ENCODE peak calls at places on chromosomes 11 and 22, in six cellular contexts. C is MCF 10A; Z is CD8-positive, alpha-beta memory T cell; O is CD8-positive, alpha-beta T cell; H is cerebellar cortex; W is GM23338. G is an unnamed sample.

GRCh38 chr11:46075928-46076327 is 45.3 kb downstream of the PHF21A start:
- DNase-seq in C (no peak), Z (no peak), O (no peak), H (no peak), W (peak), G (no peak)

GRCh38 chr22:24096401-24097115 is 84.7 kb upstream of the SUSD2 start:
- DNase-seq in C (no peak), Z (no peak), O (no peak), H (no peak), W (no peak), G (no peak)

GRCh38 chr11:69166186-69167115 is 10.7 kb downstream of the SMIM38 start:
- DNase-seq in C (peak), Z (peak), O (no peak), H (peak), W (peak), G (no peak)

GRCh38 chr22:25085930-25086901 is 113.4 kb upstream of the CRYBB3 start:
- DNase-seq in C (no peak), Z (no peak), O (no peak), H (no peak), W (no peak), G (no peak)

GRCh38 chr11:46655631-46656030 is 38.3 kb downstream of the ATG13 start:
- DNase-seq in C (no peak), Z (no peak), O (no peak), H (no peak), W (no peak), G (no peak)

GRCh38 chr11:122170815-122171475 is 54.9 kb upstream of the BLID start:
- DNase-seq in C (peak), Z (no peak), O (no peak), H (no peak), W (no peak), G (no peak)

GRCh38 chr11:103125462-103125861 is 16.2 kb downstream of the DYNC2H1 start:
- DNase-seq in C (no peak), Z (no peak), O (no peak), H (no peak), W (no peak), G (no peak)

GRCh38 chr11:57727185-57727584 is 14.1 kb upstream of the SELENOH start:
- DNase-seq in C (no peak), Z (no peak), O (no peak), H (no peak), W (no peak), G (no peak)

GRCh38 chr22:39731881-39732555 is 161.5 kb downstream of the CACNA1I start:
- DNase-seq in C (no peak), Z (no peak), O (no peak), H (no peak), W (peak), G (no peak)

GRCh38 chr11:30143098-30143705 is 87.6 kb upstream of the FSHB start:
- DNase-seq in C (peak), Z (no peak), O (no peak), H (peak), W (peak), G (no peak)

GRCh38 chr11:87454246-87454645 is 416.5 kb downstream of the TMEM135 start:
- DNase-seq in C (peak), Z (no peak), O (no peak), H (no peak), W (no peak), G (no peak)

GRCh38 chr11:3077174-3077839 is 20.1 kb upstream of the CARS1 start:
- DNase-seq in C (no peak), Z (no peak), O (no peak), H (no peak), W (no peak), G (no peak)

GRCh38 chr11:2390871-2391662 is 9.5 kb upstream of the TSSC4 start:
- DNase-seq in C (no peak), Z (no peak), O (no peak), H (no peak), W (no peak), G (no peak)

GRCh38 chr11:128324051-128324481 is 263.3 kb downstream of the ETS1 start:
- DNase-seq in C (no peak), Z (peak), O (peak), H (no peak), W (no peak), G (peak)

GRCh38 chr11:67646535-67647336 is 3.8 kb downstream of the ACY3 start:
- DNase-seq in C (no peak), Z (peak), O (peak), H (no peak), W (no peak), G (peak)

GRCh38 chr11:93895106-93895862 is 44.9 kb upstream of the VSTM5 start:
- DNase-seq in C (peak), Z (no peak), O (no peak), H (peak), W (peak), G (no peak)

GRCh38 chr11:17736921-17737817 is 2.6 kb downstream of the KCNC1 start:
- DNase-seq in C (no peak), Z (peak), O (no peak), H (peak), W (no peak), G (no peak)

GRCh38 chr11:14125529-14125928 is 163.0 kb downstream of the SPON1 start:
- DNase-seq in C (peak), Z (no peak), O (no peak), H (no peak), W (no peak), G (no peak)

GRCh38 chr11:78040691-78041379 is 17.8 kb upstream of the KCTD14 start:
- DNase-seq in C (peak), Z (no peak), O (no peak), H (no peak), W (peak), G (no peak)

GRCh38 chr11:13386567-13386966 is 76.5 kb downstream of the BTBD10 start:
- DNase-seq in C (no peak), Z (no peak), O (no peak), H (no peak), W (no peak), G (no peak)

GRCh38 chr11:3942956-3943497 is 87.6 kb downstream of the STIM1 start:
- DNase-seq in C (peak), Z (no peak), O (no peak), H (no peak), W (no peak), G (no peak)

GRCh38 chr11:108628812-108629211 is 35.2 kb upstream of the EXPH5 start:
- DNase-seq in C (no peak), Z (no peak), O (no peak), H (no peak), W (no peak), G (no peak)

GRCh38 chr11:129115652-129116585 is 76.2 kb downstream of the ARHGAP32 start:
- DNase-seq in C (peak), Z (no peak), O (no peak), H (no peak), W (no peak), G (no peak)

GRCh38 chr11:72223615-72224586 is 666 bp upstream of the INPPL1 start:
- DNase-seq in C (peak), Z (peak), O (peak), H (no peak), W (peak), G (peak)

GRCh38 chr11:96045622-96046456 is 121.9 kb upstream of the MTMR2 start:
- DNase-seq in C (no peak), Z (no peak), O (no peak), H (peak), W (peak), G (no peak)

GRCh38 chr11:326592-326841 is 5.9 kb upstream of the IFITM3 start:
- DNase-seq in C (no peak), Z (no peak), O (no peak), H (no peak), W (no peak), G (no peak)

GRCh38 chr11:117654856-117655255 is 142.2 kb downstream of the DSCAML1 start:
- DNase-seq in C (no peak), Z (no peak), O (no peak), H (no peak), W (no peak), G (no peak)

GRCh38 chr11:93820085-93820710 is 30.2 kb downstream of the VSTM5 start:
- DNase-seq in C (no peak), Z (no peak), O (no peak), H (no peak), W (peak), G (no peak)

GRCh38 chr11:2328656-2329354 is 27.0 kb downstream of the TSPAN32 start:
- DNase-seq in C (no peak), Z (no peak), O (no peak), H (no peak), W (no peak), G (no peak)

GRCh38 chr22:32327066-32327465 is 30.6 kb upstream of the RFPL3 start:
- DNase-seq in C (peak), Z (no peak), O (no peak), H (no peak), W (no peak), G (no peak)

GRCh38 chr22:47779474-47779873 is 1017.0 kb downstream of the TBC1D22A start:
- DNase-seq in C (no peak), Z (no peak), O (no peak), H (no peak), W (no peak), G (no peak)

GRCh38 chr22:44746836-44747519 is 5.4 kb upstream of the ARHGAP8 start:
- DNase-seq in C (no peak), Z (no peak), O (no peak), H (no peak), W (peak), G (no peak)

GRCh38 chr22:34000879-34001526 is 80.7 kb upstream of the LARGE1 start:
- DNase-seq in C (no peak), Z (no peak), O (no peak), H (no peak), W (no peak), G (no peak)

GRCh38 chr22:29385748-29386147 is 2.6 kb downstream of the AP1B1 start:
- DNase-seq in C (no peak), Z (no peak), O (no peak), H (no peak), W (no peak), G (peak)

G was measured in T-cell.